ENCODE peak calls at places on chromosome 10, in four cellular contexts. L is brain microvascular endothelial cell, K is lower leg skin, A is body of pancreas. G is an unnamed sample.

GRCh38 chr10:71145352-71145945 is 66.9 kb upstream of the UNC5B start:
- DNase-seq in A (no peak), L (no peak), K (no peak), G (no peak)

GRCh38 chr10:72709041-72709440 is 17.1 kb downstream of the MCU start:
- DNase-seq in K (no peak), A (no peak), L (no peak), G (no peak)

GRCh38 chr10:16644146-16644545 is 122.5 kb upstream of the C1QL3 start:
- DNase-seq in L (peak), A (no peak), K (no peak), G (no peak)

GRCh38 chr10:109664554-109664953 is 258.8 kb downstream of the XPNPEP1 start:
- DNase-seq in A (no peak), K (no peak), L (no peak), G (no peak)

GRCh38 chr10:129099486-129099885 is 367.6 kb upstream of the MGMT start:
- DNase-seq in L (no peak), K (no peak), A (no peak), G (no peak)

GRCh38 chr10:125340871-125341270 is 180.5 kb upstream of the CTBP2 start:
- DNase-seq in L (peak), K (no peak), A (no peak), G (no peak)

GRCh38 chr10:5862360-5862929 is 27.2 kb downstream of the ANKRD16 start:
- DNase-seq in K (no peak), A (no peak), L (no peak), G (no peak)

GRCh38 chr10:25170627-25171026 is 4.2 kb upstream of the GPR158 start:
- DNase-seq in L (no peak), K (no peak), A (no peak), G (no peak)

GRCh38 chr10:12448729-12449391 is 99.5 kb downstream of the CAMK1D start:
- DNase-seq in K (peak), A (peak), L (peak), G (peak)

GRCh38 chr10:58291538-58292174 is 22.7 kb downstream of the CISD1 start:
- DNase-seq in K (no peak), L (peak), A (peak), G (peak)

GRCh38 chr10:49272251-49273081 is 26.5 kb upstream of the C10orf71 start:
- DNase-seq in A (peak), K (no peak), L (peak), G (no peak)

GRCh38 chr10:70093335-70093944 is 39.2 kb downstream of the AIFM2 start:
- DNase-seq in K (no peak), L (no peak), A (no peak), G (no peak)

GRCh38 chr10:1180836-1181235 is 124.7 kb downstream of the WDR37 start:
- DNase-seq in A (no peak), L (no peak), K (no peak), G (no peak)

GRCh38 chr10:34494012-34494411 is 321.1 kb downstream of the PARD3 start:
- DNase-seq in K (no peak), L (no peak), A (no peak), G (no peak)

GRCh38 chr10:92181575-92181974 is 109.3 kb downstream of the CPEB3 start:
- DNase-seq in L (peak), A (no peak), K (no peak), G (no peak)

GRCh38 chr10:42755028-42755451 is 27.6 kb upstream of the BMS1 start:
- DNase-seq in L (no peak), K (no peak), A (no peak), G (no peak)

GRCh38 chr10:132145521-132146185 is 41.1 kb upstream of the DPYSL4 start:
- DNase-seq in L (no peak), K (no peak), A (no peak), G (no peak)

GRCh38 chr10:84902549-84902948 is 574.2 kb downstream of the CCSER2 start:
- DNase-seq in L (no peak), A (no peak), K (no peak), G (no peak)

GRCh38 chr10:127813290-127813689 is 76.3 kb downstream of the FOXI2 start:
- DNase-seq in K (no peak), A (no peak), L (no peak), G (no peak)

GRCh38 chr10:101848408-101848807 is 4.8 kb upstream of the KCNIP2 start:
- DNase-seq in L (no peak), K (no peak), A (peak), G (no peak)

GRCh38 chr10:101226506-101226887 is 2.8 kb downstream of the LBX1 start:
- DNase-seq in L (no peak), A (no peak), K (no peak), G (no peak)

GRCh38 chr10:80161321-80162084 is 29.0 kb downstream of the PLAC9 start:
- DNase-seq in L (no peak), A (no peak), K (no peak), G (no peak)

GRCh38 chr10:83987216-83987615 is 152.1 kb upstream of the GHITM start:
- DNase-seq in A (no peak), K (no peak), L (no peak), G (no peak)

GRCh38 chr10:101351477-101351876 is 2.5 kb upstream of the BTRC start:
- DNase-seq in A (no peak), L (no peak), K (no peak), G (no peak)

GRCh38 chr10:112360308-112361270 is 13.3 kb upstream of the ACSL5 start:
- DNase-seq in K (peak), L (no peak), A (peak), G (no peak)

GRCh38 chr10:99375444-99375843 is 46.3 kb downstream of the CNNM1 start:
- DNase-seq in L (no peak), A (no peak), K (no peak), G (no peak)

GRCh38 chr10:65496541-65496940 is 1429.3 kb upstream of the LRRTM3 start:
- DNase-seq in L (no peak), K (no peak), A (no peak), G (no peak)

GRCh38 chr10:113539789-113540188 is 13.1 kb upstream of the HABP2 start:
- DNase-seq in A (peak), K (peak), L (peak), G (peak)

GRCh38 chr10:98087309-98087708 is 47.1 kb upstream of the R3HCC1L start:
- DNase-seq in L (no peak), A (no peak), K (no peak), G (no peak)

GRCh38 chr10:51397695-51398094 is 301.7 kb downstream of the CSTF2T start:
- DNase-seq in L (peak), A (peak), K (peak), G (peak)

GRCh38 chr10:105706281-105707026 is 1065.4 kb downstream of the SORCS3 start:
- DNase-seq in K (no peak), A (no peak), L (no peak), G (no peak)

GRCh38 chr10:79243211-79244067 is 103.8 kb upstream of the PPIF start:
- DNase-seq in L (no peak), K (no peak), A (no peak), G (no peak)

GRCh38 chr10:113515521-113516045 is 37.3 kb upstream of the HABP2 start:
- DNase-seq in K (no peak), A (no peak), L (no peak), G (no peak)

GRCh38 chr10:61899045-61899444 is 2.5 kb upstream of the ARID5B start:
- DNase-seq in L (peak), A (no peak), K (no peak), G (no peak)

GRCh38 chr10:16967866-16968721 is 150.9 kb upstream of the RSU1 start:
- DNase-seq in L (peak), A (peak), K (no peak), G (peak)

GRCh38 chr10:84429926-84430520 is 101.6 kb downstream of the CCSER2 start:
- DNase-seq in K (peak), A (peak), L (peak), G (no peak)

GRCh38 chr10:27319752-27320561 is 79.4 kb upstream of the ACBD5 start:
- DNase-seq in A (peak), L (peak), K (peak), G (peak)

DNA sequence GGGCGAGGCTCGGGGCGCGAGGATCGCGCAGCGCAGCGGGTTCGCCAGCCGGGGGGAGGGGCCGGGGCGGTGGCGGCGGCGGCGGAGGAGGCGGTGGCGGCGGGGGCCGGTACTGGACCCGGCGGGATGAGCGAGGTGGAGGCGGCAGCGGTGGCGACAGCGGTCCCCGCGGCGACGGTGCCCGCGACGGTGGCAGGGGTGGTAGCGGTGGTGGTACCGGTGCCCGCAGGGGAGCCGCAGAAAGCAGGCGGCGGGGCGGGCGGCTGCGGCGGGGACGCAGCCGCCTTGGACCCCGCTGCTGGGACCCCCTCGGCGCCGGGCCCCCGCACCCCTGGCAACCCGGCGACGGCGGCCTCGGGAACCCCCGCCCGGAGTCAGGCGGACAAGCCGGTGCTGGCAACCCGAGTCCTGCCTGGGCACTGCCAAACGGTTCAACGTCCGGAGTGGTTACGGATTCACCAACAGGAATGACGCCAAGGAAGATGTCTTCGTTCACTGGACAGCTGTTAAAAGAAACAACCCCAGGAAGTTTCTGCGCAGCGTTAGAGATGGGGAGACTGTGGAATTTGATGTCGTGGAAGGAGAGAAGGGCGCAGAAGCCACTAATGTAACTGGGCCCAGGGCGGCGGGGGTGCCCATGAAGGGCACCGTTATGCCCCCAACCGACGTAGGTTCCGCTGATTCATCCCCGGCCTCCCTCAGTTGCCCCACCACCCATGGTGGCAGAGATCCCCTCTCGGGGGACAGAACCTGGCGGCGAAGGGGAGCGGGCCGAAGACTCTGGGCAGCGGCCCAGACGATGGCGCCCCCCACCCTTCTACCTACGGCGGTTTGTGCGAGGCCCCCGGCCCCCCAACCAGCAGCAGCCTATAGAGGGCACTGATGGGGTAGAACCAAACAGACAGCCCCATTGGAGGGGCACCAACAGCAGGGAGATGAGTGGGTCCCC is 100.3 kb upstream of the CPXM2 start:
- DNase-seq in A (no peak), L (no peak), K (no peak), G (no peak)
- H3K4me3 ChIP-seq in A (no peak), L (no peak), K (no peak), G (no peak)

DNA sequence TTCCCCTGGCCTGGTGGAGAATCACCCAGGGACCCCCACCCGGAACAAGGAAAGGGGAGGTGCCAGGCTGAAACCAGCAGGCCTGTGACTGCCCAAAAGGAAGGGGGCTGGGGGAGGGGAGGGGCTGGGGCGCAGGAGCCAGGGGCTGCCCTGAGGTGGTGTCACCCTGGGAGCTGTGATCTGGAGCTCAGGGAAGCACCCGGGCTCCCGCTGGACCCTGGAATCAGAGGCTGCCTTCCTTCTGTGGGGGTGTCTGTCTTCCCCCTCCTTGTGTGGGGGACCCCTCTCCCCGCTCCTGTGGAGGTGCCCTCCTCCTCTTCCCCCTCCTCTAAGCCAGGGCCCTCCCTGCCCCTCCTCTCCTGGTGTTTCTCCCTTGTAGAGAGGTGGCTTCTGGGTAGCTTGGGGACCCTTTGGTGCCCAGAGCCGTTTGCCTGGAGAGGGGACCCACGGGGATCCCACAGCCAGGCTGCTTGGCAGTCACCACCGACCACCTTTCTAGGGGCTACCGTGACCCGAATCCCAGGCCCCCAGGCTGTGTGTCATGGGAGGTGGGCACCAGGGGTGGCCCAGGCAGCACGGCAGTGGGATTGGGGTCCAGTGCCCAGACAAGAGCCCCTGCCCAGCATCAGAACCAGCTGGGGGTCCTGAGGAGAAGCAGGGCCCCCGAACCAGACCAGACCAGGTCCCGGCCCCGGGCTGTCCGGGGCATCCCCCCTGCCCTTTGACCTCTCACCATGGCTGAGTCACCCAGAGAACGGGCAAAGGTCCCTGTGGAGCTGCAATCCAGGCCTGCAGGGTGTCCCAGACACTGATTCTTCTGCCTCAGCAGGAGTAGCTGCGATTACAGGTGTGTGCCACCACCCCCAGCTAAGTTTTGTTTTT is 704 bp downstream of the PRAP1 start:
- DNase-seq in L (no peak), K (no peak), A (no peak), G (no peak)
- H3K4me3 ChIP-seq in L (no peak), K (no peak), A (no peak), G (no peak)

GRCh38 chr10:121373411-121373810 is 224.8 kb downstream of the FGFR2 start:
- DNase-seq in A (no peak), K (no peak), L (no peak), G (no peak)

GRCh38 chr10:121374121-121374520 is 224.1 kb downstream of the FGFR2 start:
- DNase-seq in K (no peak), L (no peak), A (no peak), G (no peak)

GRCh38 chr10:121371836-121372235 is 226.4 kb downstream of the FGFR2 start:
- DNase-seq in K (no peak), A (no peak), L (no peak), G (no peak)

GRCh38 chr10:121378402-121378801 is 219.8 kb downstream of the FGFR2 start:
- DNase-seq in A (no peak), L (no peak), K (no peak), G (no peak)

GRCh38 chr10:121375201-121375600 is 223.0 kb downstream of the FGFR2 start:
- DNase-seq in L (no peak), K (no peak), A (no peak), G (no peak)
- H3K4me3 ChIP-seq in L (no peak), K (no peak), A (no peak), G (no peak)

DNA sequence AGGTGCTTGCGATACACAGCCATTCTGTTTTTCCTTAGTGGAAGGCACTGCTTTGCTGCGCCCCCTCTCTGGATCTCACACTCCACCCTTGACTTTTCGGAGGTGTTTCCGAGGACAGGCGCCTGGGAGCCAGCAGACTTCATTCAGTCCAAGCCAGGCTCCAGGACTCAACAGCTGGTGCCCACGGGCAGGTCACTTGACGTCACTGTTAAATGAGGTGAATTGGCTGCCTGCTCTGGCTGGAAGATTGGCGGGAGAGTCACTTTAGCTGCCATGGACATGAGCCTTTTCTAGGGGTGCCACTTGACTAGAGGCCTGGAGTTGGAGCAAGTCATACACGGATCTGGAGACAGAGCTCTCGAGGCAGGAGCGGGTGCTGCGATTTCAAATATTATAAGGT is 3.2 kb downstream of the HTRA1 start:
- DNase-seq in K (no peak), A (no peak), L (no peak), G (no peak)
- H3K4me3 ChIP-seq in K (no peak), A (no peak), L (no peak), G (no peak)

GRCh38 chr10:28797904-28798371 is 120.6 kb downstream of the BAMBI start:
- DNase-seq in K (no peak), L (no peak), A (no peak), G (peak)

GRCh38 chr10:28794986-28795385 is 117.7 kb downstream of the BAMBI start:
- DNase-seq in K (no peak), A (no peak), L (no peak), G (no peak)

GRCh38 chr10:28796606-28797512 is 119.5 kb downstream of the BAMBI start:
- DNase-seq in A (peak), L (peak), K (no peak), G (peak)

GRCh38 chr10:28790146-28790545 is 112.8 kb downstream of the BAMBI start:
- DNase-seq in L (no peak), A (no peak), K (no peak), G (no peak)

DNA sequence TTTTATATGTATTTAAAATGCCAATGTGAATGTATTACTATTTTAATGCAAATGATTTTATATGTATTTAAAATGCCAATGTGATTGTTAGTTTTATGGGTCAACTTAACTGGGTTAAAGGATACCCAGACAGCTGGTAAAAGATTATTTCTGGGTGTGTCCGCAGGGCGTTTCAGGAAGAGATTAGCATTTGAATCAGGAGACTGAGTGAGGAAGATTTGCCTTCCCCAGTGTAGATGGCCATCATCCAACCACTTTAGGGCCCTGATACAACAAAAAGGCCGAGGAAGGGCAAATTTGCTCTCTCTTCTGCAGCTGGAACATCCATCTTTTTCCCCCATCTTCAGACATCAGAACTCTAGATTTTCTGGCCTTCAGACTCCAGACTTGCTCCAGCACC is 116.2 kb downstream of the BAMBI start:
- DNase-seq in A (no peak), K (no peak), L (no peak), G (no peak)
- H3K4me3 ChIP-seq in A (no peak), K (no peak), L (no peak), G (no peak)

GRCh38 chr10:3779146-3779707 is 5.8 kb downstream of the KLF6 start:
- DNase-seq in K (no peak), A (no peak), L (peak), G (no peak)

GRCh38 chr10:3778708-3779108 is 6.3 kb downstream of the KLF6 start:
- DNase-seq in L (no peak), A (no peak), K (no peak), G (no peak)

GRCh38 chr10:3780766-3781457 is 4.1 kb downstream of the KLF6 start:
- DNase-seq in K (no peak), L (no peak), A (no peak), G (no peak)

GRCh38 chr10:3781458-3782098 is 3.4 kb downstream of the KLF6 start:
- DNase-seq in K (no peak), A (peak), L (peak), G (no peak)

GRCh38 chr10:3780056-3780765 is 4.8 kb downstream of the KLF6 start:
- DNase-seq in L (peak), A (no peak), K (peak), G (no peak)
- H3K4me3 ChIP-seq in L (peak), A (no peak), K (peak), G (peak)

GRCh38 chr10:28533315-28533564 is 322 bp downstream of the WAC start:
- DNase-seq in A (no peak), K (no peak), L (no peak), G (no peak)

GRCh38 chr10:28532509-28533314 is at the start of gene WAC:
- DNase-seq in A (peak), K (peak), L (peak), G (peak)

GRCh38 chr10:28532223-28532508 is 752 bp upstream of the WAC start:
- DNase-seq in K (peak), A (no peak), L (no peak), G (peak)

GRCh38 chr10:28533571-28534304 is 820 bp downstream of the WAC start:
- DNase-seq in A (peak), L (peak), K (peak), G (no peak)

GRCh38 chr10:28530751-28531150 is 2.2 kb upstream of the WAC start:
- DNase-seq in A (no peak), L (no peak), K (no peak), G (no peak)
- H3K4me3 ChIP-seq in A (no peak), L (no peak), K (no peak), G (no peak)

G was measured in astrocyte of the cerebellum.